ENCODE peak calls at places on chromosome 2, in eight cellular contexts. X is fibroblast of mammary gland; H is amniotic stem cell; E is activated effector memory CD4-positive, alpha-beta T cell treated with Interleukin-2 at 50 U/mL for 16 hours; J is globus pallidus; P is GM06990; B is A172; D is effector memory CD4-positive, alpha-beta T cell. F is an unnamed sample.

GRCh38 chr2:177727577-177728351 is 335.2 kb downstream of the AGPS start:
- DNase-seq in E (no peak), X (no peak), J (no peak), P (no peak), D (no peak), B (peak; percentile 19), H (no peak), F (no peak)

GRCh38 chr2:219459460-219460311 is 25.0 kb downstream of the SPEG start:
- DNase-seq in P (peak; percentile 28), D (no peak), H (no peak), B (peak; percentile 76), X (peak; percentile 61), J (peak; percentile 31), E (peak; percentile 11), F (no peak)

GRCh38 chr2:150789376-150789905 is 302.0 kb upstream of the RND3 start:
- DNase-seq in H (no peak), J (no peak), X (no peak), B (no peak), E (no peak), P (no peak), D (no peak), F (no peak)

GRCh38 chr2:39375917-39376316 is 61.2 kb downstream of the MAP4K3 start:
- DNase-seq in D (no peak), B (no peak), E (no peak), J (no peak), H (no peak), X (no peak), P (no peak), F (no peak)

GRCh38 chr2:75548036-75548573 is 12.6 kb downstream of the EVA1A start:
- DNase-seq in P (no peak), E (no peak), D (no peak), B (peak; percentile 45), X (no peak), H (no peak), J (no peak), F (no peak)

GRCh38 chr2:142843731-142844130 is 33.7 kb upstream of the KYNU start:
- DNase-seq in H (no peak), B (no peak), J (no peak), D (no peak), E (no peak), X (no peak), P (no peak), F (no peak)

GRCh38 chr2:60515751-60516226 is 37.7 kb downstream of the BCL11A start:
- DNase-seq in P (peak; percentile 82), E (no peak), X (peak; percentile 46), J (no peak), B (peak; percentile 67), H (peak; percentile 61), D (no peak), F (peak; percentile 90)

GRCh38 chr2:64296150-64296500 is 151.9 kb upstream of the PELI1 start:
- DNase-seq in B (no peak), J (peak; percentile 60), D (no peak), E (no peak), X (no peak), P (no peak), H (no peak), F (no peak)

GRCh38 chr2:204615456-204615855 is 70.2 kb downstream of the PARD3B start:
- DNase-seq in B (no peak), H (no peak), E (no peak), P (no peak), J (no peak), D (no peak), X (no peak), F (no peak)

GRCh38 chr2:128172191-128172590 is 81.2 kb downstream of the UGGT1 start:
- DNase-seq in H (no peak), B (peak; percentile 14), X (peak; percentile 13), P (no peak), J (no peak), E (no peak), D (no peak), F (no peak)

GRCh38 chr2:76268928-76269327 is 558.2 kb upstream of the GCFC2 start:
- DNase-seq in H (no peak), P (no peak), B (peak; percentile 57), X (peak; percentile 14), E (no peak), D (no peak), J (no peak), F (no peak)

GRCh38 chr2:177604291-177605065 is 211.9 kb downstream of the AGPS start:
- DNase-seq in B (peak; percentile 39), E (no peak), X (peak; percentile 84), J (peak; percentile 63), H (peak; percentile 45), D (no peak), P (no peak), F (no peak)

GRCh38 chr2:202278944-202279343 is 13.4 kb downstream of the NOP58 start:
- DNase-seq in E (no peak), P (no peak), B (peak; percentile 76), X (peak; percentile 79), J (peak; percentile 49), D (no peak), H (peak; percentile 50), F (no peak)

GRCh38 chr2:68589963-68590362 is 53.4 kb upstream of the PROKR1 start:
- DNase-seq in P (no peak), E (no peak), H (no peak), B (no peak), D (no peak), J (no peak), X (no peak), F (no peak)

GRCh38 chr2:201148434-201148833 is 32.5 kb downstream of the CFLAR start:
- DNase-seq in E (no peak), B (no peak), D (no peak), J (no peak), P (no peak), X (no peak), H (no peak), F (no peak)

GRCh38 chr2:653645-654425 is 23.4 kb downstream of the TMEM18 start:
- DNase-seq in D (no peak), X (no peak), P (no peak), J (no peak), B (no peak), H (no peak), E (no peak), F (no peak)

GRCh38 chr2:232447638-232448472 is 8.1 kb upstream of the ALPI start:
- DNase-seq in P (no peak), B (no peak), J (peak; percentile 47), D (no peak), X (no peak), E (no peak), H (no peak), F (no peak)

GRCh38 chr2:23321767-23322166 is 63.2 kb upstream of the KLHL29 start:
- DNase-seq in X (no peak), P (no peak), H (no peak), E (no peak), J (no peak), D (no peak), B (no peak), F (no peak)

GRCh38 chr2:150528861-150529801 is 41.7 kb upstream of the RND3 start:
- DNase-seq in P (peak; percentile 22), J (no peak), D (no peak), E (no peak), H (peak; percentile 54), B (peak; percentile 84), X (peak; percentile 73), F (peak; percentile 45)

GRCh38 chr2:9909106-9909505 is 42.4 kb upstream of the GRHL1 start:
- DNase-seq in J (no peak), B (no peak), D (no peak), H (no peak), X (peak; percentile 66), E (no peak), P (no peak), F (no peak)

GRCh38 chr2:211114826-211115450 is 558.5 kb downstream of the CPS1 start:
- DNase-seq in J (no peak), P (no peak), B (no peak), D (no peak), H (no peak), X (peak; percentile 76), E (no peak), F (no peak)

GRCh38 chr2:24513672-24514071 is 22.6 kb downstream of the NCOA1 start:
- DNase-seq in H (no peak), X (peak; percentile 14), J (no peak), D (no peak), E (no peak), P (no peak), B (no peak), F (no peak)

GRCh38 chr2:8312861-8313768 is 368.7 kb upstream of the ID2 start:
- DNase-seq in P (peak; percentile 81), H (no peak), D (no peak), X (peak; percentile 27), B (peak; percentile 82), J (no peak), E (no peak), F (peak; percentile 96)

GRCh38 chr2:209458018-209458979 is 34.5 kb downstream of the MAP2 start:
- DNase-seq in H (no peak), P (no peak), E (no peak), D (no peak), J (no peak), B (no peak), X (no peak), F (no peak)

GRCh38 chr2:138421971-138422335 is 79.6 kb upstream of the SPOPL start:
- DNase-seq in B (peak; percentile 80), E (no peak), H (peak; percentile 37), D (no peak), P (no peak), J (no peak), X (peak; percentile 74), F (no peak)

GRCh38 chr2:161199885-161200284 is 39.7 kb downstream of the TANK start:
- DNase-seq in X (no peak), E (no peak), P (peak; percentile 32), H (no peak), B (no peak), D (no peak), J (no peak), F (no peak)